ENCODE peak calls at places on chromosomes 7 and 10, in six cellular contexts. C is A549, Z is psoas muscle, M is neural progenitor cell, A is breast epithelium, T is PC-9. S is an unnamed sample.

GRCh38 chr7:94561841-94562514 is 52.4 kb downstream of the CASD1 start:
- DNase-seq in C (no peak), Z (no peak), M (no peak), A (no peak), T (peak; percentile 4), S (no peak)

GRCh38 chr10:22002531-22003110 is 909 bp downstream of the DNAJC1 start:
- DNase-seq in C (peak; percentile 13), Z (no peak), M (peak; percentile 10), A (no peak), T (no peak), S (no peak)

GRCh38 chr7:25732771-25733217 is 419.2 kb upstream of the NFE2L3 start:
- DNase-seq in C (no peak), Z (no peak), M (peak; percentile 37), A (no peak), T (no peak), S (no peak)

GRCh38 chr7:149719050-149719899 is 54.1 kb downstream of the ZNF467 start:
- DNase-seq in C (peak; percentile 35), Z (no peak), M (no peak), A (no peak), T (no peak), S (no peak)

GRCh38 chr10:105041956-105042355 is 400.9 kb downstream of the SORCS3 start:
- DNase-seq in C (no peak), Z (no peak), M (no peak), A (no peak), T (no peak), S (no peak)

GRCh38 chr10:49594594-49594993 is 15.5 kb upstream of the SLC18A3 start:
- DNase-seq in C (peak; percentile 53), Z (no peak), M (peak; percentile 77), A (no peak), T (peak; percentile 44), S (no peak)

GRCh38 chr7:96199421-96199820 is 122.5 kb downstream of the SLC25A13 start:
- DNase-seq in C (no peak), Z (no peak), M (no peak), A (no peak), T (no peak), S (no peak)

GRCh38 chr10:64468219-64468618 is 947.0 kb downstream of the REEP3 start:
- DNase-seq in C (no peak), Z (no peak), M (no peak), A (no peak), T (peak; percentile 4), S (no peak)

GRCh38 chr7:12212051-12212485 is 974 bp downstream of the TMEM106B start:
- DNase-seq in C (peak; percentile 6), Z (no peak), M (peak; percentile 43), A (no peak), T (peak; percentile 15), S (no peak)

GRCh38 chr10:124590216-124591122 is 128.8 kb downstream of the LHPP start:
- DNase-seq in C (no peak), Z (peak; percentile 27), M (no peak), A (no peak), T (no peak), S (no peak)

GRCh38 chr10:93813507-93814465 is 56.0 kb downstream of the LGI1 start:
- DNase-seq in C (peak; percentile 75), Z (peak; percentile 68), M (peak; percentile 68), A (peak; percentile 19), T (peak; percentile 41), S (peak; percentile 42)

GRCh38 chr7:41629711-41630111 is 73.2 kb downstream of the INHBA start:
- DNase-seq in C (no peak), Z (no peak), M (no peak), A (no peak), T (no peak), S (no peak)

GRCh38 chr10:88880287-88881094 is 446 bp downstream of the STAMBPL1 start:
- DNase-seq in C (peak; percentile 86), Z (peak; percentile 88), M (peak; percentile 84), A (peak; percentile 47), T (peak; percentile 70), S (peak; percentile 79)

GRCh38 chr7:149334930-149335329 is 72.9 kb downstream of the ZNF783 start:
- DNase-seq in C (no peak), Z (no peak), M (no peak), A (no peak), T (no peak), S (no peak)

GRCh38 chr7:64892666-64893269 is 10.3 kb upstream of the ZNF273 start:
- DNase-seq in C (no peak), Z (no peak), M (no peak), A (no peak), T (no peak), S (no peak)

GRCh38 chr10:4130685-4131084 is 345.7 kb upstream of the KLF6 start:
- DNase-seq in C (no peak), Z (no peak), M (no peak), A (no peak), T (no peak), S (no peak)

GRCh38 chr10:121781101-121781500 is 146.7 kb downstream of the ATE1 start:
- DNase-seq in C (no peak), Z (no peak), M (no peak), A (no peak), T (peak; percentile 47), S (no peak)

GRCh38 chr7:111080495-111081105 is 10.3 kb upstream of the LRRN3 start:
- DNase-seq in C (no peak), Z (no peak), M (no peak), A (no peak), T (no peak), S (no peak)

GRCh38 chr10:132957981-132958885 is 15.9 kb upstream of the CFAP46 start:
- DNase-seq in C (no peak), Z (no peak), M (no peak), A (no peak), T (no peak), S (peak; percentile 51)

GRCh38 chr10:119516381-119517234 is 25.9 kb downstream of the RGS10 start:
- DNase-seq in C (no peak), Z (no peak), M (no peak), A (no peak), T (peak; percentile 70), S (no peak)

GRCh38 chr7:114414151-114415053 is at the start of gene FOXP2:
- DNase-seq in C (peak; percentile 21), Z (no peak), M (peak; percentile 14), A (no peak), T (no peak), S (no peak)

GRCh38 chr7:48360574-48360973 is 189.3 kb downstream of the ABCA13 start:
- DNase-seq in C (no peak), Z (no peak), M (no peak), A (no peak), T (no peak), S (no peak)

GRCh38 chr10:29113251-29113945 is 175.5 kb upstream of the LYZL1 start:
- DNase-seq in C (no peak), Z (no peak), M (peak; percentile 18), A (no peak), T (peak; percentile 33), S (no peak)
- H3K27ac ChIP-seq in C (no peak overlapping the region), Z (no peak overlapping the region), M (no peak overlapping the region), A (no peak overlapping the region), T (no peak overlapping the region), S (no peak overlapping the region)

GRCh38 chr7:78924581-78924980 is 528.9 kb downstream of the MAGI2 start:
- DNase-seq in C (peak; percentile 11), Z (no peak), M (peak; percentile 57), A (no peak), T (no peak), S (no peak)
- TF ChIP-seq CTCF in C (no peak), Z (peak; percentile 21), M (peak; percentile 63), A (no peak), T (no peak), S (no peak)

GRCh38 chr10:112728118-112728963 is 221.7 kb upstream of the TCF7L2 start:
- DNase-seq in C (no peak), Z (no peak), M (no peak), A (no peak), T (no peak), S (no peak)
- H3K4me1 ChIP-seq in C (peaks cover 11% of the 10 kb centered on the region), Z (peaks cover 3% of the 10 kb centered on the region), M (peaks cover 46% of the 10 kb centered on the region), A (no peaks in the 10 kb centered on the region), T (peaks cover 9% of the 10 kb centered on the region), S (peaks cover 25% of the 10 kb centered on the region)

GRCh38 chr7:74022507-74022906 is 5.5 kb upstream of the ELN start:
- DNase-seq in C (no peak), Z (peak; percentile 54), M (no peak), A (no peak), T (no peak), S (no peak)
- H3K27ac ChIP-seq in C (peak overlapping the region; percentile 59), Z (no peak overlapping the region), M (no peak overlapping the region), A (no peak overlapping the region), T (no peak overlapping the region), S (no peak overlapping the region)

GRCh38 chr10:90481326-90481923 is 376.4 kb downstream of the HTR7 start:
- DNase-seq in C (no peak), Z (no peak), M (no peak), A (no peak), T (no peak), S (no peak)
- TF ChIP-seq CTCF in C (no peak), Z (no peak), M (no peak), A (no peak), T (no peak), S (no peak)

GRCh38 chr10:11154809-11155208 is 137.1 kb downstream of the CELF2 start:
- DNase-seq in C (no peak), Z (no peak), M (peak; percentile 16), A (no peak), T (no peak), S (no peak)
- H3K4me1 ChIP-seq in C (no peaks in the 10 kb centered on the region), Z (peaks cover 37% of the 10 kb centered on the region), M (peaks cover 31% of the 10 kb centered on the region), A (no peaks in the 10 kb centered on the region), T (no peaks in the 10 kb centered on the region), S (no peaks in the 10 kb centered on the region)